ENCODE peak calls at places on chromosome 21, in six cellular contexts. One of them, this sample, is unnamed.

GRCh38 chr21:32315511-32316362 is 17.1 kb downstream of the MRAP start:
- DNase-seq in lower lobe of right lung: no peak
- DNase-seq in foreskin keratinocyte: no peak
- DNase-seq in GM23338: no peak
- DNase-seq in CD8-positive, alpha-beta memory T cell: no peak
- DNase-seq in left ventricle myocardium inferior: no peak
- DNase-seq in this sample: no peak

GRCh38 chr21:9767592-9768375 is 753.6 kb upstream of the TPTE start:
- DNase-seq in left ventricle myocardium inferior: no peak
- DNase-seq in lower lobe of right lung: no peak
- DNase-seq in foreskin keratinocyte: no peak
- DNase-seq in GM23338: no peak
- DNase-seq in CD8-positive, alpha-beta memory T cell: no peak
- DNase-seq in this sample: no peak

GRCh38 chr21:45525910-45526306 is 16.3 kb downstream of the SLC19A1 start:
- DNase-seq in CD8-positive, alpha-beta memory T cell: no peak
- DNase-seq in foreskin keratinocyte: no peak
- DNase-seq in GM23338: no peak
- DNase-seq in left ventricle myocardium inferior: no peak
- DNase-seq in lower lobe of right lung: peak; percentile 20
- DNase-seq in this sample: peak; percentile 14

GRCh38 chr21:41160036-41160435 is 7.9 kb upstream of the BACE2 start:
- DNase-seq in GM23338: no peak
- DNase-seq in foreskin keratinocyte: no peak
- DNase-seq in lower lobe of right lung: peak; percentile 6
- DNase-seq in CD8-positive, alpha-beta memory T cell: no peak
- DNase-seq in left ventricle myocardium inferior: no peak
- DNase-seq in this sample: no peak

GRCh38 chr21:30234643-30235042 is 18.7 kb upstream of the CLDN8 start:
- DNase-seq in GM23338: no peak
- DNase-seq in foreskin keratinocyte: peak; percentile 91
- DNase-seq in CD8-positive, alpha-beta memory T cell: no peak
- DNase-seq in lower lobe of right lung: no peak
- DNase-seq in left ventricle myocardium inferior: no peak
- DNase-seq in this sample: no peak

GRCh38 chr21:36126166-36126565 is 8.7 kb upstream of the CBR3 start:
- DNase-seq in lower lobe of right lung: no peak
- DNase-seq in CD8-positive, alpha-beta memory T cell: no peak
- DNase-seq in left ventricle myocardium inferior: no peak
- DNase-seq in foreskin keratinocyte: no peak
- DNase-seq in GM23338: no peak
- DNase-seq in this sample: peak; percentile 55

GRCh38 chr21:45612096-45613019 is 31.2 kb upstream of the PCBP3 start:
- DNase-seq in GM23338: no peak
- DNase-seq in foreskin keratinocyte: no peak
- DNase-seq in CD8-positive, alpha-beta memory T cell: no peak
- DNase-seq in lower lobe of right lung: no peak
- DNase-seq in left ventricle myocardium inferior: no peak
- DNase-seq in this sample: no peak

GRCh38 chr21:18334066-18334465 is 69.5 kb downstream of the TMPRSS15 start:
- DNase-seq in left ventricle myocardium inferior: no peak
- DNase-seq in CD8-positive, alpha-beta memory T cell: no peak
- DNase-seq in GM23338: no peak
- DNase-seq in lower lobe of right lung: no peak
- DNase-seq in foreskin keratinocyte: no peak
- DNase-seq in this sample: no peak

GRCh38 chr21:34881894-34882371 is 167.2 kb downstream of the RUNX1 start:
- DNase-seq in lower lobe of right lung: no peak
- DNase-seq in foreskin keratinocyte: peak; percentile 76
- DNase-seq in left ventricle myocardium inferior: no peak
- DNase-seq in GM23338: no peak
- DNase-seq in CD8-positive, alpha-beta memory T cell: no peak
- DNase-seq in this sample: no peak

GRCh38 chr21:34205811-34206635 is 132.6 kb downstream of the MRPS6 start:
- DNase-seq in CD8-positive, alpha-beta memory T cell: no peak
- DNase-seq in GM23338: no peak
- DNase-seq in foreskin keratinocyte: no peak
- DNase-seq in left ventricle myocardium inferior: no peak
- DNase-seq in lower lobe of right lung: no peak
- DNase-seq in this sample: no peak

GRCh38 chr21:21101911-21102310 is 103.7 kb downstream of the NCAM2 start:
- DNase-seq in left ventricle myocardium inferior: no peak
- DNase-seq in foreskin keratinocyte: no peak
- DNase-seq in GM23338: peak; percentile 76
- DNase-seq in lower lobe of right lung: no peak
- DNase-seq in CD8-positive, alpha-beta memory T cell: no peak
- DNase-seq in this sample: no peak

GRCh38 chr21:17679002-17679600 is 66.4 kb upstream of the BTG3 start:
- DNase-seq in foreskin keratinocyte: peak; percentile 17
- DNase-seq in left ventricle myocardium inferior: no peak
- DNase-seq in GM23338: peak; percentile 76
- DNase-seq in CD8-positive, alpha-beta memory T cell: no peak
- DNase-seq in lower lobe of right lung: no peak
- DNase-seq in this sample: no peak

GRCh38 chr21:33931799-33932390 is 16.3 kb upstream of the ATP5PO start:
- DNase-seq in left ventricle myocardium inferior: no peak
- DNase-seq in foreskin keratinocyte: no peak
- DNase-seq in lower lobe of right lung: no peak
- DNase-seq in GM23338: no peak
- DNase-seq in CD8-positive, alpha-beta memory T cell: no peak
- DNase-seq in this sample: no peak

GRCh38 chr21:39934895-39935294 is 67.7 kb downstream of the PCP4 start:
- DNase-seq in foreskin keratinocyte: no peak
- DNase-seq in left ventricle myocardium inferior: no peak
- DNase-seq in CD8-positive, alpha-beta memory T cell: no peak
- DNase-seq in lower lobe of right lung: no peak
- DNase-seq in GM23338: no peak
- DNase-seq in this sample: no peak

GRCh38 chr21:35563885-35564451 is 496.4 kb downstream of the SETD4 start:
- DNase-seq in lower lobe of right lung: no peak
- DNase-seq in foreskin keratinocyte: no peak
- DNase-seq in left ventricle myocardium inferior: peak; percentile 66
- DNase-seq in CD8-positive, alpha-beta memory T cell: no peak
- DNase-seq in GM23338: no peak
- DNase-seq in this sample: no peak

GRCh38 chr21:45843426-45843825 is 138.1 kb upstream of the COL6A1 start:
- DNase-seq in foreskin keratinocyte: no peak
- DNase-seq in CD8-positive, alpha-beta memory T cell: no peak
- DNase-seq in lower lobe of right lung: no peak
- DNase-seq in left ventricle myocardium inferior: no peak
- DNase-seq in GM23338: no peak
- DNase-seq in this sample: no peak

GRCh38 chr21:32083175-32083574 is 195.7 kb downstream of the MIS18A start:
- DNase-seq in CD8-positive, alpha-beta memory T cell: no peak
- DNase-seq in left ventricle myocardium inferior: no peak
- DNase-seq in GM23338: no peak
- DNase-seq in lower lobe of right lung: no peak
- DNase-seq in foreskin keratinocyte: no peak
- DNase-seq in this sample: no peak

GRCh38 chr21:44932366-44933181 is 7.3 kb upstream of the SLX9 start:
- DNase-seq in GM23338: no peak
- DNase-seq in CD8-positive, alpha-beta memory T cell: peak; percentile 66
- DNase-seq in foreskin keratinocyte: no peak
- DNase-seq in lower lobe of right lung: peak; percentile 75
- DNase-seq in left ventricle myocardium inferior: peak; percentile 58
- DNase-seq in this sample: no peak

GRCh38 chr21:46065215-46065992 is 32.5 kb upstream of the COL6A2 start:
- DNase-seq in lower lobe of right lung: peak; percentile 43
- DNase-seq in left ventricle myocardium inferior: peak; percentile 63
- DNase-seq in CD8-positive, alpha-beta memory T cell: no peak
- DNase-seq in GM23338: no peak
- DNase-seq in foreskin keratinocyte: no peak
- DNase-seq in this sample: no peak

GRCh38 chr21:35026617-35027557 is 22.2 kb downstream of the RUNX1 start:
- DNase-seq in GM23338: peak; percentile 83
- DNase-seq in foreskin keratinocyte: no peak
- DNase-seq in CD8-positive, alpha-beta memory T cell: peak; percentile 75
- DNase-seq in left ventricle myocardium inferior: peak; percentile 68
- DNase-seq in lower lobe of right lung: peak; percentile 88
- DNase-seq in this sample: peak; percentile 74

GRCh38 chr21:26684866-26685265 is 111.8 kb upstream of the CYYR1 start:
- DNase-seq in CD8-positive, alpha-beta memory T cell: no peak
- DNase-seq in lower lobe of right lung: no peak
- DNase-seq in GM23338: no peak
- DNase-seq in left ventricle myocardium inferior: no peak
- DNase-seq in foreskin keratinocyte: peak; percentile 55
- DNase-seq in this sample: no peak

GRCh38 chr21:42234464-42235241 is 15.7 kb downstream of the ABCG1 start:
- DNase-seq in lower lobe of right lung: peak; percentile 84
- DNase-seq in GM23338: peak; percentile 86
- DNase-seq in CD8-positive, alpha-beta memory T cell: peak; percentile 85
- DNase-seq in left ventricle myocardium inferior: peak; percentile 72
- DNase-seq in foreskin keratinocyte: no peak
- DNase-seq in this sample: peak; percentile 84

GRCh38 chr21:46667735-46668380 is 32.4 kb downstream of the PRMT2 start:
- DNase-seq in CD8-positive, alpha-beta memory T cell: no peak
- DNase-seq in GM23338: peak; percentile 69
- DNase-seq in foreskin keratinocyte: peak; percentile 23
- DNase-seq in left ventricle myocardium inferior: no peak
- DNase-seq in lower lobe of right lung: no peak
- DNase-seq in this sample: no peak

DNA sequence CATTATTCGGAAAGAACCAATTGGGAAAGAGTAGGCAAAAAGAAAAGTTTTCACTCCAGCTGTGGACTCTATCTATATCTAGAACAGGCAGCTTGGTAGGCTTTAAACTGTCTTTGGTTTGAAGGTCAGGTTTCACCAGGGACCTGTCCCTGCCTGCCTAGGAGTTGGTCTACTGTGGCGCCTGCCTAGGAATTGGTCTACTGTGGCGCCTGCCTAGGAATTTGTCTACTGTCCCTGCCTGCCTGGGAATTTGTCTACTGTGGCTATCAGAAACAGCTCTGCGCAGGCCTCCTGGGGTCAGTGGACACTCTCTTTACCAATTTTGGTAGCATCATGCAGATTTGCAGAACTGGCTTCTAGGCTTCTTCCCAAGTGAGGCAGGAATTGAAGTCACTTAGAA is 13.8 kb downstream of the USP25 start:
- DNase-seq in GM23338: no peak
- DNase-seq in left ventricle myocardium inferior: no peak
- DNase-seq in CD8-positive, alpha-beta memory T cell: no peak
- DNase-seq in lower lobe of right lung: no peak
- DNase-seq in foreskin keratinocyte: no peak
- DNase-seq in this sample: no peak
- H3K4me1 ChIP-seq in GM23338: peaks cover 38% of the 10 kb centered on the region
- H3K4me1 ChIP-seq in left ventricle myocardium inferior: peaks cover 67% of the 10 kb centered on the region
- H3K4me1 ChIP-seq in CD8-positive, alpha-beta memory T cell: peaks cover 63% of the 10 kb centered on the region
- H3K4me1 ChIP-seq in lower lobe of right lung: peaks cover 63% of the 10 kb centered on the region
- H3K4me1 ChIP-seq in foreskin keratinocyte: peaks cover 17% of the 10 kb centered on the region
- H3K4me1 ChIP-seq in this sample: peaks cover 43% of the 10 kb centered on the region

DNA sequence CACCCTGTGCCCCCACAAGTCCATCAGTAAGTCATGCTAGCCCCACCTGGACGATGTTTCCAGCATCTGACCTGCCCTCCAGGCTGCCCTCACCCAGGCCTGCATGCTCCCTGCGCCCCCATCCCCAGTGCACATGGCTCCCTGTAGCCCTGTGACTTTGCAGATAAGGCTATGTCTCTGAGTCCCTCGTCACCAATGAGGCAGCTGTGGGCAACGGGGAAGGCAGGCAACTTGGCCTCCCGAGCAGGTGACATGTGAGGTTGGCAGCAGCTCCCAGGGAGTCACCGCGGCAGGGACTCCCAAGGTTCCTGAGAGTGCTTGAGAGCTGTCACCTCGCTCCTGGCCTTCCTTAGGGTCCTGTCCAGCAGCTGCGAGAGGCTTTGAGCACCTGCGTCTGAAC is 32.4 kb upstream of the AGPAT3 start:
- DNase-seq in GM23338: no peak
- DNase-seq in lower lobe of right lung: no peak
- DNase-seq in foreskin keratinocyte: no peak
- DNase-seq in left ventricle myocardium inferior: no peak
- DNase-seq in CD8-positive, alpha-beta memory T cell: no peak
- DNase-seq in this sample: no peak
- H3K4me1 ChIP-seq in GM23338: no peaks in the 10 kb centered on the region
- H3K4me1 ChIP-seq in lower lobe of right lung: peaks cover 18% of the 10 kb centered on the region
- H3K4me1 ChIP-seq in foreskin keratinocyte: no peaks in the 10 kb centered on the region
- H3K4me1 ChIP-seq in left ventricle myocardium inferior: peaks cover 11% of the 10 kb centered on the region
- H3K4me1 ChIP-seq in CD8-positive, alpha-beta memory T cell: no peaks in the 10 kb centered on the region
- H3K4me1 ChIP-seq in this sample: no peaks in the 10 kb centered on the region

GRCh38 chr21:38920631-38921398 is 115.1 kb downstream of the ETS2 start:
- DNase-seq in foreskin keratinocyte: no peak
- DNase-seq in GM23338: no peak
- DNase-seq in CD8-positive, alpha-beta memory T cell: no peak
- DNase-seq in left ventricle myocardium inferior: no peak
- DNase-seq in lower lobe of right lung: no peak
- DNase-seq in this sample: no peak
- H3K4me1 ChIP-seq in foreskin keratinocyte: peaks cover 18% of the 10 kb centered on the region
- H3K4me1 ChIP-seq in GM23338: peaks cover 6% of the 10 kb centered on the region
- H3K4me1 ChIP-seq in CD8-positive, alpha-beta memory T cell: no peaks in the 10 kb centered on the region
- H3K4me1 ChIP-seq in left ventricle myocardium inferior: peaks cover 20% of the 10 kb centered on the region
- H3K4me1 ChIP-seq in lower lobe of right lung: peaks cover 15% of the 10 kb centered on the region
- H3K4me1 ChIP-seq in this sample: peaks cover 29% of the 10 kb centered on the region

GRCh38 chr21:37429356-37429755 is 62.8 kb downstream of the DYRK1A start:
- DNase-seq in CD8-positive, alpha-beta memory T cell: no peak
- DNase-seq in lower lobe of right lung: no peak
- DNase-seq in foreskin keratinocyte: no peak
- DNase-seq in GM23338: no peak
- DNase-seq in left ventricle myocardium inferior: no peak
- DNase-seq in this sample: no peak

GRCh38 chr21:37433441-37433840 is 66.9 kb downstream of the DYRK1A start:
- DNase-seq in GM23338: no peak
- DNase-seq in CD8-positive, alpha-beta memory T cell: no peak
- DNase-seq in foreskin keratinocyte: no peak
- DNase-seq in lower lobe of right lung: no peak
- DNase-seq in left ventricle myocardium inferior: no peak
- DNase-seq in this sample: no peak

GRCh38 chr21:37427221-37427620 is 60.6 kb downstream of the DYRK1A start:
- DNase-seq in foreskin keratinocyte: no peak
- DNase-seq in left ventricle myocardium inferior: no peak
- DNase-seq in CD8-positive, alpha-beta memory T cell: no peak
- DNase-seq in GM23338: no peak
- DNase-seq in lower lobe of right lung: no peak
- DNase-seq in this sample: no peak

GRCh38 chr21:37431243-37431642 is 64.7 kb downstream of the DYRK1A start:
- DNase-seq in left ventricle myocardium inferior: no peak
- DNase-seq in lower lobe of right lung: no peak
- DNase-seq in CD8-positive, alpha-beta memory T cell: no peak
- DNase-seq in GM23338: peak; percentile 35
- DNase-seq in foreskin keratinocyte: no peak
- DNase-seq in this sample: no peak

GRCh38 chr21:37430184-37430821 is 63.7 kb downstream of the DYRK1A start:
- DNase-seq in GM23338: no peak
- DNase-seq in lower lobe of right lung: no peak
- DNase-seq in CD8-positive, alpha-beta memory T cell: no peak
- DNase-seq in foreskin keratinocyte: peak; percentile 78
- DNase-seq in left ventricle myocardium inferior: no peak
- DNase-seq in this sample: no peak
- H3K4me1 ChIP-seq in GM23338: peaks cover 29% of the 10 kb centered on the region
- H3K4me1 ChIP-seq in lower lobe of right lung: peaks cover 17% of the 10 kb centered on the region
- H3K4me1 ChIP-seq in CD8-positive, alpha-beta memory T cell: peaks cover 38% of the 10 kb centered on the region
- H3K4me1 ChIP-seq in foreskin keratinocyte: peaks cover 15% of the 10 kb centered on the region
- H3K4me1 ChIP-seq in left ventricle myocardium inferior: peaks cover 86% of the 10 kb centered on the region
- H3K4me1 ChIP-seq in this sample: peaks cover 63% of the 10 kb centered on the region

GRCh38 chr21:15221799-15222386 is 157.1 kb upstream of the NRIP1 start:
- DNase-seq in lower lobe of right lung: peak; percentile 61
- DNase-seq in foreskin keratinocyte: peak; percentile 97
- DNase-seq in CD8-positive, alpha-beta memory T cell: no peak
- DNase-seq in left ventricle myocardium inferior: peak; percentile 41
- DNase-seq in GM23338: peak; percentile 82
- DNase-seq in this sample: no peak
- H3K4me1 ChIP-seq in lower lobe of right lung: peaks cover 25% of the 10 kb centered on the region
- H3K4me1 ChIP-seq in foreskin keratinocyte: peaks cover 42% of the 10 kb centered on the region
- H3K4me1 ChIP-seq in CD8-positive, alpha-beta memory T cell: no peaks in the 10 kb centered on the region
- H3K4me1 ChIP-seq in left ventricle myocardium inferior: peaks cover 23% of the 10 kb centered on the region
- H3K4me1 ChIP-seq in GM23338: peaks cover 20% of the 10 kb centered on the region
- H3K4me1 ChIP-seq in this sample: peaks cover 18% of the 10 kb centered on the region